ENCODE peak calls at places on chromosomes 1 and 21, in six cellular contexts. P is fibroblast of the aortic adventitia, O is cardiac fibroblast, K is fibroblast of lung, Y is lower leg skin, I is fibroblast of villous mesenchyme. R is an unnamed sample.

GRCh38 chr1:43185021-43185420 is 12.9 kb downstream of the CFAP57 start:
- DNase-seq in P (no peak), O (no peak), K (no peak), Y (no peak), I (no peak), R (no peak)

GRCh38 chr21:43609501-43610340 is 49.6 kb downstream of the HSF2BP start:
- DNase-seq in P (peak), O (peak), K (peak), Y (no peak), I (peak), R (peak)

GRCh38 chr1:201267481-201268229 is 15.7 kb upstream of the PKP1 start:
- DNase-seq in P (peak), O (no peak), K (peak), Y (peak), I (no peak), R (peak)

GRCh38 chr1:86394416-86394815 is 1.7 kb downstream of the ODF2L start:
- DNase-seq in P (peak), O (peak), K (peak), Y (no peak), I (no peak), R (peak)

GRCh38 chr1:14919289-14919688 is 234.3 kb upstream of the TMEM51 start:
- DNase-seq in P (no peak), O (no peak), K (no peak), Y (no peak), I (no peak), R (no peak)

GRCh38 chr1:41364444-41365319 is 3.4 kb downstream of the FOXO6 start:
- DNase-seq in P (no peak), O (no peak), K (no peak), Y (no peak), I (no peak), R (no peak)

GRCh38 chr1:22131875-22132486 is 10.9 kb downstream of the WNT4 start:
- DNase-seq in P (no peak), O (no peak), K (no peak), Y (no peak), I (no peak), R (no peak)

GRCh38 chr1:157952601-157953000 is 40.8 kb upstream of the KIRREL1 start:
- DNase-seq in P (no peak), O (no peak), K (no peak), Y (no peak), I (no peak), R (no peak)

GRCh38 chr21:42157606-42158310 is 61.2 kb upstream of the ABCG1 start:
- DNase-seq in P (no peak), O (no peak), K (no peak), Y (peak), I (no peak), R (no peak)

GRCh38 chr1:10759413-10760200 is 36.8 kb downstream of the CASZ1 start:
- DNase-seq in P (no peak), O (no peak), K (no peak), Y (no peak), I (no peak), R (no peak)

GRCh38 chr1:10753279-10753678 is 43.2 kb downstream of the CASZ1 start:
- DNase-seq in P (no peak), O (no peak), K (no peak), Y (no peak), I (no peak), R (no peak)

GRCh38 chr1:10756842-10757241 is 39.6 kb downstream of the CASZ1 start:
- DNase-seq in P (no peak), O (no peak), K (no peak), Y (no peak), I (no peak), R (no peak)

GRCh38 chr1:10754571-10755329 is 41.7 kb downstream of the CASZ1 start:
- DNase-seq in P (no peak), O (no peak), K (peak), Y (no peak), I (no peak), R (no peak)

DNA sequence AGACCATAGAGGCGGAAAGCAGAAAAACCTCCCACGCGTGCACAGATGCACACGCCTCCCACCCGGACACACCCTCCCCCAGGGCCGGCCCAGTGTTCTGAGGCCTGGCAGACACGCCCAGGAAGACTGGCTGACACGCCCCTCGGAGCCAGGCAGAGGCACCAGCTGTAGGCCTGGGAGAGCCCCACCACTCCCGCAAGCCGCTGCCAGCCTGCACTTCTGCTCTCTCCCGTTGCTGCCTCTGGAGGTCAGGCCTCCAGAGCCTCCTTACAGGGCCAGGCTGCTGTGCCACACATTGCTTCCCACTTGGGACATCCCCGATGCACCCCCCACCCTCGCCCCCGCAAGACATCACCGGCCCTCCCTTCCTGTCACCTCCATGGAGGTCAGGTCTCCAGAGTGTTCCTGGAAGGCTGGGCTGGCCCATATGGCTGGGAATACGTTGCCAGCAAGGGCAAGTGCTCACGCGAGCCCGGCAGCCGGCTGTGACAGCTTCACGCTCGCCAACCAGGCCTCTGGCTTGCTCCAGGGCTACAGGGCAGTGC is 40.4 kb downstream of the CASZ1 start:
- DNase-seq in P (peak), O (peak), K (peak), Y (peak), I (peak), R (peak)
- H3K4me3 ChIP-seq in P (no peak), O (no peak), K (no peak), Y (no peak), I (no peak), R (no peak)

DNA sequence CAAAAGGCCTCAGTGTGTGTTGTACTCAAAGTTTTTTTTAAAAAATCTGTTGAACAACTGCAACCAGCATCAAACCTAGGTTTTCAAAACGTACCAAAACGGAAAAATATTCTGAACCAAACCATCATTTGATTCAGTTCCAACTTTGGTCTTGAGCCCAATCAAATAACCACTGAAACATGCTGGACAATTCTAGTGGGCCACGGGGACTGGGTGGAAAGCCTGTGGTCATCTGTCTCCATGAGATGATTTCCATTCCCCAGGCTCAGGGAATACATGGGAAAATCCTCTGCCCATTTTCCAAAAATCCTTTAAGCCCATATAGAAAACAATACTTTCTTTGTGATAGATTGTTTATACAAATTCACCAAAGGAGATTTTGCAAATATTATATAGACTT is 22.5 kb downstream of the ITPKB start:
- DNase-seq in P (no peak), O (no peak), K (no peak), Y (no peak), I (no peak), R (no peak)
- H3K4me3 ChIP-seq in P (no peak), O (no peak), K (no peak), Y (no peak), I (no peak), R (no peak)

DNA sequence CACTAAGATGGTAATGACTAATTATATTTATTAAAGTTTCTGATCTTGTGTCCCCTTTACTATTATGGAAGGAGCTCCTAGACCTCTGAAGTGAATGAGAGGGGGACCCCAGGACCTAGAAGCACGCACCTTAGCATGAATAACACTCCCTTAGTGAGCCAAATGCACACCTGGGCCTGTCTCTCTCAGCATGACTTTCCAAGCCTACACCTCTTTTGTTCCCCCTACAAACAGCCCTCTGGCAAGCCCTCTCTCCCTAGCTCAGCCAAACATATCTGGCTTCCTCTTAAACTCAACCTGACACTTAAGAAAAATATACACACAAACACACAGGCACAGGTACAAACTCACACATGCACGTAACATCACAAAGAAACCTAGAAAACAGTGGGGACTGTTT is 7.3 kb upstream of the CTH start:
- DNase-seq in P (no peak), O (no peak), K (no peak), Y (no peak), I (no peak), R (no peak)
- H3K4me3 ChIP-seq in P (no peak), O (no peak), K (no peak), Y (no peak), I (no peak), R (no peak)

GRCh38 chr1:155975375-155976061 is 2.8 kb downstream of the ARHGEF2 start:
- DNase-seq in P (no peak), O (no peak), K (no peak), Y (no peak), I (no peak), R (no peak)
- H3K4me3 ChIP-seq in P (peak), O (peak), K (peak), Y (no peak), I (peak), R (peak)

GRCh38 chr1:35557118-35557610 is at the start of gene KIAA0319L:
- DNase-seq in P (no peak), O (no peak), K (no peak), Y (no peak), I (peak), R (no peak)

GRCh38 chr1:35554261-35555211 is 2.7 kb downstream of the KIAA0319L start:
- DNase-seq in P (peak), O (no peak), K (no peak), Y (no peak), I (no peak), R (no peak)

GRCh38 chr1:35555601-35556477 is 1.4 kb downstream of the KIAA0319L start:
- DNase-seq in P (peak), O (no peak), K (peak), Y (no peak), I (no peak), R (no peak)

GRCh38 chr1:35556494-35557117 is 597 bp downstream of the KIAA0319L start:
- DNase-seq in P (no peak), O (no peak), K (no peak), Y (no peak), I (no peak), R (no peak)

GRCh38 chr1:35555212-35555584 is 2.0 kb downstream of the KIAA0319L start:
- DNase-seq in P (no peak), O (no peak), K (no peak), Y (no peak), I (no peak), R (no peak)
- H3K4me3 ChIP-seq in P (peak), O (no peak), K (peak), Y (no peak), I (no peak), R (no peak)

GRCh38 chr21:17785403-17785788 is 33.8 kb downstream of the C21orf91 start:
- DNase-seq in P (no peak), O (no peak), K (no peak), Y (no peak), I (no peak), R (no peak)

GRCh38 chr21:17784604-17785402 is 34.4 kb downstream of the C21orf91 start:
- DNase-seq in P (no peak), O (no peak), K (peak), Y (no peak), I (no peak), R (no peak)

GRCh38 chr21:17782051-17782450 is 37.1 kb downstream of the C21orf91 start:
- DNase-seq in P (no peak), O (no peak), K (no peak), Y (no peak), I (no peak), R (no peak)

GRCh38 chr21:17783003-17783402 is 36.2 kb downstream of the C21orf91 start:
- DNase-seq in P (no peak), O (no peak), K (no peak), Y (no peak), I (no peak), R (no peak)

GRCh38 chr21:17783816-17784598 is 35.1 kb downstream of the C21orf91 start:
- DNase-seq in P (no peak), O (no peak), K (no peak), Y (no peak), I (no peak), R (no peak)
- H3K4me3 ChIP-seq in P (no peak), O (no peak), K (no peak), Y (no peak), I (no peak), R (no peak)

GRCh38 chr1:231628207-231628876 is 1.8 kb downstream of the DISC1 start:
- DNase-seq in P (peak), O (no peak), K (no peak), Y (no peak), I (peak), R (no peak)

GRCh38 chr1:231629132-231629531 is 2.5 kb downstream of the DISC1 start:
- DNase-seq in P (peak), O (peak), K (no peak), Y (peak), I (peak), R (peak)

GRCh38 chr1:231626535-231626950 is at the start of gene DISC1:
- DNase-seq in P (peak), O (peak), K (peak), Y (peak), I (peak), R (peak)

GRCh38 chr1:231625975-231626534 is 535 bp upstream of the DISC1 start:
- DNase-seq in P (no peak), O (no peak), K (no peak), Y (no peak), I (no peak), R (no peak)

DNA sequence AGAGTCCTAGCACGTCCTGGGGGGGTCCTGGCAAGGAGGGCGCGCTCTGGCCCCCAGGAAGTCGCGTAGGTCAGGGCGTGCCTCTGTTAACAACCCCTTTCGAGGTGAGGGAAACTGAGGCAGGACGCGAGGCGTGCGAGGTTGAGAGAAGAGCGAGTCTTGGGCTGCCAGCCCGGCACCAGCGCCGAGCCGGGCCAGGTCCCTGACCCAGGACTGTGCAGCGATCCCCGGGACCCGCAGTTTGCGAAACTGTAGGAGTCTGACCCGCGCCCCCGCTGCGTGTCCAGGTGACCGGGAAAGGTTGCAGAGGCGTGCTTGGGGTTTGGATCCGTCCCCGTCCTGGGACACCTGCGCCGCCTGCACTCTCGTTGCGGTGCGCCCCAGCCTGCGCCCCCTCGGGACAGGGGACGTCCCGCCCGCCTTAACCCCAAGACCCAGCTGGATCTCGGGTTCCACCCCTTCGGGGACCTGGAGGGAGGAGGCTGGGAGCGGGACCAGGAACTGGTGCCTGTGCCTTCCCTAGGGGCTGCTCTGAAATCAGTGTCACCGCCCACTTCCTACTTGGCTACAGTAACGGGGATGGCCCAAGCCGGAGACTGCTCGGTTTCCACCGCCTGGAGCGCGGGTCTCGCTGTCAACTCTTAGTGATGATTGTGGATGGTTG is 493 bp downstream of the DISC1 start:
- DNase-seq in P (peak), O (peak), K (peak), Y (peak), I (peak), R (peak)
- H3K4me3 ChIP-seq in P (peak), O (peak), K (peak), Y (peak), I (peak), R (peak)

R was measured in fibroblast of pulmonary artery.